ENCODE peak calls at places on chromosomes 5 and 9, in eight cellular contexts. K, J, C, X, P, D, B and H are unnamed samples. For H3K4me1, the result is how much of the 10 kb centered on the place peaks cover.

GRCh38 chr9:113511856-113512761 is 48.6 kb downstream of the RGS3 start:
- DNase-seq in K (peak), J (no peak), C (no peak), X (peak), P (no peak), D (no peak), B (no peak), H (peak)

GRCh38 chr5:147949711-147950573 is 43.6 kb upstream of the C5orf46 start:
- DNase-seq in K (no peak), J (no peak), C (no peak), X (peak), P (no peak), D (peak), B (peak), H (peak)

GRCh38 chr9:33791117-33791516 is 4.2 kb upstream of the PRSS3 start:
- DNase-seq in K (no peak), J (no peak), C (no peak), X (peak), P (no peak), D (peak), B (no peak), H (no peak)

GRCh38 chr5:2896371-2897275 is 145.1 kb upstream of the IRX2 start:
- DNase-seq in K (no peak), J (no peak), C (no peak), X (no peak), P (no peak), D (no peak), B (no peak), H (no peak)

GRCh38 chr5:106545325-106545724 is 1125.4 kb downstream of the EFNA5 start:
- DNase-seq in K (no peak), J (no peak), C (no peak), X (no peak), P (no peak), D (peak), B (no peak), H (no peak)

GRCh38 chr9:88177343-88177742 is 39.1 kb upstream of the SPATA31C2 start:
- DNase-seq in K (no peak), J (no peak), C (no peak), X (no peak), P (no peak), D (no peak), B (no peak), H (no peak)

GRCh38 chr5:5351288-5352089 is 71.0 kb upstream of the ICE1 start:
- DNase-seq in K (no peak), J (no peak), C (no peak), X (no peak), P (no peak), D (no peak), B (peak), H (no peak)

GRCh38 chr5:171426266-171426665 is 6.8 kb downstream of the FGF18 start:
- DNase-seq in K (no peak), J (no peak), C (no peak), X (no peak), P (no peak), D (no peak), B (no peak), H (no peak)

GRCh38 chr5:177495243-177496060 is 2.0 kb downstream of the PDLIM7 start:
- DNase-seq in K (no peak), J (no peak), C (no peak), X (peak), P (peak), D (peak), B (no peak), H (no peak)

GRCh38 chr9:2492161-2492560 is 129.4 kb upstream of the VLDLR start:
- DNase-seq in K (no peak), J (no peak), C (no peak), X (no peak), P (no peak), D (no peak), B (no peak), H (no peak)
- H3K4me1 ChIP-seq in K (under half), J (under half), C (under half), X (under half), P (half or more), D (under half), B (under half), H (under half)

DNA sequence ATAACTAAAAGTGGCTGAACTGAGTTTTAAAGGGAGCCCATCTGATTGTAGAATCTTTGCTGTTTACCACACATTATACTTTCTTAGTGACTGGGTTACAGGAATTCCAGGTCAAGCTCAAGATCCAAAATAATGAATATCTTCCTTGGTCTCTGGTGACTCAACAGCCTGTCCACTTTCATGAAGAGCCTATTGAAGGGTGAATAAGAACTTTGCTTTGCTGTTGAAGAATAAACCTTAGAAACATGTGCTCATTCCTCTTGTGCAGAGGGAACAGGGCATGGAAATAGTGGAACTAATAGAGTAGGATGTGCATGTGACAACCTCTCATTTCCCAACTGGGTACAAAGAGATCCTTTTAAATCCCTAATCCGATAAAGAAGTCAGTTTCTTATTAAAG is 21.4 kb downstream of the ALDH1A1 start:
- DNase-seq in K (no peak), J (no peak), C (no peak), X (no peak), P (no peak), D (no peak), B (no peak), H (no peak)
- H3K27ac ChIP-seq in K (no peak), J (no peak), C (no peak), X (no peak), P (no peak), D (no peak), B (no peak), H (no peak)

GRCh38 chr5:103228588-103228987 is 30.0 kb upstream of the MACIR start:
- DNase-seq in K (no peak), J (no peak), C (no peak), X (no peak), P (no peak), D (no peak), B (no peak), H (no peak)
- H3K4me1 ChIP-seq in K (under half), J (under half), C (under half), X (under half), P (under half), D (under half), B (under half), H (under half)

GRCh38 chr9:68462004-68462775 is 78.5 kb downstream of the TMEM252 start:
- DNase-seq in K (no peak), J (no peak), C (no peak), X (no peak), P (no peak), D (no peak), B (no peak), H (no peak)
- H3K27ac ChIP-seq in K (no peak), J (no peak), C (no peak), X (no peak), P (peak), D (no peak), B (no peak), H (no peak)

GRCh38 chr9:95735701-95736100 is 139.8 kb upstream of the ERCC6L2 start:
- DNase-seq in K (no peak), J (no peak), C (no peak), X (no peak), P (no peak), D (no peak), B (no peak), H (no peak)
- H3K4me1 ChIP-seq in K (under half), J (under half), C (under half), X (under half), P (under half), D (under half), B (under half), H (under half)